ENCODE peak calls at places on chromosomes 2 and 18, in four cellular contexts. T is naive thymus-derived CD4-positive, alpha-beta T cell; J is spleen; F is H1. G is an unnamed sample.

GRCh38 chr2:20217041-20217970 is 7.6 kb downstream of the SDC1 start:
- DNase-seq in J (peak), T (no peak), F (no peak), G (no peak)

GRCh38 chr18:10852610-10853303 is 296.6 kb downstream of the PIEZO2 start:
- DNase-seq in J (no peak), T (no peak), F (no peak), G (no peak)

GRCh38 chr2:168330624-168331423 is 83.4 kb upstream of the STK39 start:
- DNase-seq in J (no peak), F (no peak), T (no peak), G (no peak)

GRCh38 chr2:110637093-110637492 is 40.8 kb downstream of the BUB1 start:
- DNase-seq in T (no peak), F (no peak), J (no peak), G (no peak)

GRCh38 chr2:44267269-44268258 is 7.7 kb upstream of the SLC3A1 start:
- DNase-seq in F (no peak), J (no peak), T (no peak), G (no peak)

GRCh38 chr2:8882094-8882493 is 44.7 kb upstream of the KIDINS220 start:
- DNase-seq in J (no peak), T (no peak), F (peak), G (peak)

GRCh38 chr18:48886520-48887293 is 64.1 kb downstream of the SMAD7 start:
- DNase-seq in T (no peak), F (no peak), J (peak), G (no peak)

GRCh38 chr2:133338224-133338623 is 230.0 kb downstream of the NCKAP5 start:
- DNase-seq in F (no peak), T (no peak), J (no peak), G (no peak)

GRCh38 chr2:85433511-85434089 is 15.1 kb downstream of the SH2D6 start:
- DNase-seq in J (no peak), T (no peak), F (no peak), G (no peak)

GRCh38 chr18:57768557-57769326 is 34.4 kb downstream of the ATP8B1 start:
- DNase-seq in F (no peak), T (no peak), J (no peak), G (no peak)

GRCh38 chr2:68689553-68690537 is 44.8 kb upstream of the ARHGAP25 start:
- DNase-seq in F (no peak), T (no peak), J (no peak), G (no peak)

GRCh38 chr2:433216-433615 is 145.3 kb upstream of the ALKAL2 start:
- DNase-seq in T (no peak), F (no peak), J (no peak), G (no peak)

GRCh38 chr2:126990605-126991532 is 92.2 kb downstream of the TEX51 start:
- DNase-seq in J (no peak), T (no peak), F (no peak), G (no peak)

GRCh38 chr2:833180-833579 is 117.5 kb upstream of the SNTG2 start:
- DNase-seq in J (no peak), T (no peak), F (no peak), G (no peak)

GRCh38 chr2:5849596-5849995 is 157.4 kb downstream of the SOX11 start:
- DNase-seq in T (no peak), F (no peak), J (no peak), G (no peak)

GRCh38 chr2:218026244-218026643 is 23.4 kb upstream of the TNS1 start:
- DNase-seq in F (no peak), J (no peak), T (no peak), G (no peak)

DNA sequence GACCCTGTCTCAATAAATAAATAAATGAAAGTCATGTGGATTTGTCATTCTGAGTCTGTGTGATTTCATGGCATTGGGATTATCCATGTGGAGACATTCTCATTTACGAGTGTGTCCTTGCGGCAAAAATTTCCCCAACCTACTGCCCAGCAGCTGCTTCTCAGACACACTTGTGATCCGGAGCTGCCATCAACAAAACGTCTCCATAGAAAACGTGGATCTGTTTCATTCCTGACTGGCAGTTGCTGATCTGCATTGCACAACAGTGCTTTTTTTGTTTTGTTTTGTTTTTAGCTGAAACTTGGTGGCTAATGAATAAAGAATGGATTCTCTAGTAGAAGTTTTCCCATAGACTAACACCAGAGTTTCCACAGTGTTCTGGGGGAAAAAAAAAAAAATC is 74.7 kb downstream of the TGIF1 start:
- DNase-seq in F (no peak), T (no peak), J (no peak), G (no peak)
- H3K4me3 ChIP-seq in F (no peak), T (no peak), J (no peak), G (no peak)

DNA sequence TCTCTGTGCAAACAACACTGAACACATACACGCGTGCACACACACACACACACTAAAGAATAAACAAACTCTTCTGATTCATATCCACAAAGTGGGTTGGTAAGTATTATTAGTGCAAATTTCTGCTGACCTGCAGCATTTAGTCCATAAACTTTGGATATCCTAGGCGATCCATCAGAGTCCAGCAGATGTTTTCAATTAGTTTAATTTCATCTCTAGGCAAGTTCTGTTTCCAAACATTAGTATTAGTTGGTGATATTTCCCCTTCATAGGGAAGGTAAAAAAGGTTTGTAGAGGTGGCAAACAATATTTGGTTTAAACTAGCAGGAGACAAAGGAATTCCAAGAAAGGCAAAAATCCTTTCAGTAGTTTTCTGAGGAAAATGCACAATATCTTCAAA is 5.7 kb downstream of the DSEL start:
- DNase-seq in F (no peak), J (no peak), T (no peak), G (no peak)
- H3K27ac ChIP-seq in F (no peak), J (no peak), T (no peak), G (no peak)

GRCh38 chr2:229922449-229923386 is at the start of gene FBXO36:
- DNase-seq in J (peak), F (no peak), T (no peak), G (peak)
- H3K4me3 ChIP-seq in J (peak), F (peak), T (peak), G (peak)

DNA sequence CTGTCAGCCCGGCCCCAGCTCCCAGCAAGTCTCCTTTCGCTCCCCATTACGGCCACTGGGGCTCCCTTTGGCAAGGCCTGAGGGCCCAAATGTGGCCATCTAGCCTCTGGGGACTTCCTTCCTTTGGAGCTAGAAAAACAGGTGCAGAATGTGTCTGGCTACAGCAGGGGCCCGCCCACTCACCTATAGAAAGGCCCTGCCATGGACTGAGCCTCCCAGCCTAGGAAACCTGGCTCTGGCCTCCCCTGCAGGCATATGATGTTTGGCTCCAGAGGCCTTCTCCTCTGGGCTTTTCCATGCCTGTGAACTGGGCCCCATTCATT is 55.3 kb upstream of the ALPP start:
- DNase-seq in J (no peak), F (no peak), T (no peak), G (no peak)
- H3K27ac ChIP-seq in J (no peak), F (no peak), T (peak), G (no peak)

DNA sequence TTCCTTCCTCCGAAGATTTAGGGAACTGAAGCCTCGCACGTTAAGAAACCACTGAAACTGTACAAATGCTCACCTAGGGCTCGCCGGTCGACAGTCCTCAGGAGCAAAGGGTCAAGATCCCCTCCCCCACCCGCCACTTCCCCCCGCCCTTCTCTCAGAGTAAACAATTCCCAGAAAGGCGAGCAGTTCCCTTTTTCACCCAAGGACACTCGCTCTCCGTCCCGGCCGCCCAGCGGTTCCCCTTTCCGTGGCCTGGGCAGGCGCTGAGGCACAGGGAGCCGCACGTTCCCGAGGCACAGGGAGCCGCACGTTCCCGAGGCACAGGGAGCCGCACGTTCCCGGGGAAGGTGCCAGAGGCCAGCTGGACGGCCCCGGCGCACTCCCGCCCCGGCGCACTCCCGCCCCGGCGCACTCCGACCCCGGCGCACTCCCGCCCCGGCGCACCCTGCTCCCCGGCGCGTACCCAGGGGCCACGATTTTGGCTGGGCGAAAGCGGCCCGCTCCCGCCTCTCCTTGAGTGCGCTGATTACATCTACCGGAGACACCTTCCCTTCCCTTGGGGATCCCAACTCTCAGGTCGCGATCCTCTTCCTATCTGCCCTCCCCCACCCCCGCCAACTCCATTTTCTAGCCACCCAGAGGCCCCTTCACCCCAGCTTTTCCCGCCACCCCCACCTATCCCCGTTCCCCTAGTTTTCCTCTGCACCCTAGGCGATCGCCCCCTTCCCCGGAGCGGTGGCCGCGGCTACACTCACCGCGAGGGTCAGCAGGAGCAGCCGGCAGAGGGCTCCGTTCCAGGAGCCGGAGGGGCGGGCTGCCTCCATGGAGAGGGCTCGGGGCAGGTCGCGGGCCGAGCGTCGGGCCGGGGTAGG is 837 bp downstream of the DSC2 start:
- DNase-seq in T (no peak), J (peak), F (no peak), G (peak)
- H3K4me3 ChIP-seq in T (no peak), J (peak), F (peak), G (peak)

GRCh38 chr2:102072741-102073140 is 69.8 kb upstream of the IL1R1 start:
- DNase-seq in J (no peak), F (no peak), T (no peak), G (no peak)

GRCh38 chr2:102069311-102069974 is 73.1 kb upstream of the IL1R1 start:
- DNase-seq in J (no peak), F (no peak), T (no peak), G (no peak)

GRCh38 chr2:102073168-102073724 is 69.3 kb upstream of the IL1R1 start:
- DNase-seq in F (no peak), T (no peak), J (no peak), G (no peak)

GRCh38 chr2:102066554-102066953 is 74.8 kb downstream of the IL1R2 start:
- DNase-seq in F (no peak), J (no peak), T (no peak), G (no peak)

GRCh38 chr2:102070058-102070642 is 72.4 kb upstream of the IL1R1 start:
- DNase-seq in F (no peak), J (no peak), T (no peak), G (no peak)
- H3K27ac ChIP-seq in F (no peak), J (peak), T (no peak), G (no peak)

GRCh38 chr2:204720874-204721273 is 175.6 kb downstream of the PARD3B start:
- DNase-seq in J (no peak), T (no peak), F (no peak), G (no peak)

GRCh38 chr2:204718607-204719006 is 173.3 kb downstream of the PARD3B start:
- DNase-seq in J (no peak), T (no peak), F (no peak), G (no peak)

GRCh38 chr2:204725693-204726092 is 180.4 kb downstream of the PARD3B start:
- DNase-seq in J (no peak), F (no peak), T (no peak), G (no peak)

GRCh38 chr2:204722691-204723090 is 177.4 kb downstream of the PARD3B start:
- DNase-seq in J (no peak), T (no peak), F (no peak), G (no peak)

GRCh38 chr2:204722207-204722606 is 176.9 kb downstream of the PARD3B start:
- DNase-seq in F (no peak), T (no peak), J (no peak), G (no peak)
- H3K4me3 ChIP-seq in F (no peak), T (no peak), J (no peak), G (no peak)